ENCODE peak calls at places on chromosomes 4 and X, in nine cellular contexts. B, V, M, D, P, C, X, J and W are unnamed samples.

GRCh38 chrX:39050427-39050826 is 249.2 kb downstream of the MID1IP1 start:
- DNase-seq in B (no peak), P (no peak), M (no peak), J (no peak), C (peak), X (no peak), V (no peak), D (no peak), W (no peak)

GRCh38 chrX:154322890-154323289 is 27.3 kb downstream of the TKTL1 start:
- DNase-seq in J (no peak), M (no peak), X (no peak), P (no peak), C (no peak), V (no peak), D (no peak), B (no peak), W (no peak)

GRCh38 chrX:131728295-131729145 is 184.6 kb downstream of the OR13H1 start:
- DNase-seq in D (peak), J (peak), X (peak), B (no peak), C (no peak), M (no peak), V (peak), P (peak), W (no peak)

GRCh38 chrX:65610040-65610439 is 57.4 kb upstream of the MSN start:
- DNase-seq in X (no peak), V (peak), M (peak), C (no peak), B (no peak), P (no peak), D (no peak), J (no peak), W (no peak)

GRCh38 chr4:56821394-56822263 is at the start of gene SPINK2:
- DNase-seq in C (peak), X (no peak), V (no peak), P (no peak), J (no peak), M (no peak), D (peak), B (peak), W (peak)

GRCh38 chr4:189092596-189092995 is 848.1 kb upstream of the FRG1 start:
- DNase-seq in P (no peak), X (no peak), B (peak), D (no peak), C (no peak), V (no peak), M (peak), J (no peak), W (no peak)

GRCh38 chr4:73732759-73733431 is 7.5 kb upstream of the CXCL8 start:
- DNase-seq in M (peak), C (no peak), B (no peak), D (no peak), V (no peak), P (no peak), J (no peak), X (no peak), W (no peak)

GRCh38 chr4:82592639-82593038 is 30.9 kb upstream of the TMEM150C start:
- DNase-seq in M (no peak), D (no peak), P (no peak), J (no peak), C (no peak), X (no peak), V (no peak), B (no peak), W (no peak)

GRCh38 chr4:37876156-37876555 is 14.7 kb upstream of the TBC1D1 start:
- DNase-seq in X (no peak), D (no peak), V (no peak), P (no peak), B (no peak), J (no peak), M (no peak), C (no peak), W (no peak)

GRCh38 chr4:183011213-183011907 is 87.7 kb upstream of the WWC2 start:
- DNase-seq in D (no peak), V (no peak), X (no peak), B (no peak), M (peak), P (no peak), C (no peak), J (peak), W (no peak)

GRCh38 chr4:86441175-86441960 is 81.5 kb upstream of the MAPK10 start:
- DNase-seq in J (peak), B (no peak), D (no peak), M (peak), V (no peak), C (no peak), X (no peak), P (no peak), W (no peak)

GRCh38 chr4:128394778-128395177 is 107.2 kb upstream of the PGRMC2 start:
- DNase-seq in P (no peak), B (no peak), D (no peak), C (no peak), V (no peak), M (no peak), J (peak), X (no peak), W (no peak)

GRCh38 chr4:10403633-10404445 is 53.4 kb downstream of the ZNF518B start:
- DNase-seq in J (peak), V (peak), C (no peak), P (no peak), X (no peak), M (peak), B (peak), D (no peak), W (no peak)

GRCh38 chr4:167216783-167217182 is 17.5 kb downstream of the SPOCK3 start:
- DNase-seq in D (no peak), C (no peak), P (no peak), B (no peak), M (no peak), X (no peak), V (no peak), J (no peak), W (no peak)

GRCh38 chr4:167232805-167233522 is 1.3 kb downstream of the SPOCK3 start:
- DNase-seq in V (no peak), M (no peak), P (no peak), C (no peak), D (no peak), J (no peak), B (no peak), X (no peak), W (no peak)

GRCh38 chrX:40085086-40085551 is 12.6 kb downstream of the BCOR start:
- DNase-seq in B (no peak), P (peak), C (peak), M (peak), J (peak), X (no peak), D (no peak), V (no peak), W (peak)

GRCh38 chrX:40083979-40084359 is 13.8 kb downstream of the BCOR start:
- DNase-seq in X (no peak), C (no peak), M (no peak), J (no peak), P (no peak), B (no peak), V (no peak), D (no peak), W (no peak)

GRCh38 chrX:40085714-40086113 is 12.0 kb downstream of the BCOR start:
- DNase-seq in D (no peak), C (peak), X (no peak), M (no peak), J (no peak), P (no peak), V (no peak), B (no peak), W (no peak)

GRCh38 chrX:40083120-40083978 is 14.4 kb downstream of the BCOR start:
- DNase-seq in B (no peak), X (no peak), V (peak), M (no peak), C (peak), J (no peak), D (peak), P (no peak), W (no peak)

DNA sequence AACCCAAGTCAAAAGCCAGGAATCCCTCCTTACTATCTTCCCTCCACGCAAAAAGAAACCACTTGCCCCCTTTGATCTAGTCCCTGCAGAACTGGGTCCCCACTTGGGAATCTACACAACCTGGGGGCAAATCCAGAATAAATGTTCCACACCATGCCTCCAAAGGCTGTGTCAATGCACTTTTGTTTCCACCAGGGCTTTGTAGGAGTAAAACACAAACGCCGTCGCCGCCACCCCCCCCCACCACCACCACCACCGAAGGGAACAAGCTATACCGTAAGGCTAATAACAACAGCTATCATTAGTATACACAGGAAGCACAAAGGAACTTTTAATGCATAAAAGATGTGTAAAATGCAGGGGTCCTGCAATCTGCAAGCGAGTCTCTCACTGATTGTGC is 13.3 kb downstream of the BCOR start:
- DNase-seq in D (no peak), X (no peak), B (no peak), V (no peak), M (no peak), C (no peak), J (no peak), P (no peak), W (no peak)
- H3K4me3 ChIP-seq in D (no peak), X (no peak), B (no peak), V (no peak), M (no peak), C (no peak), J (no peak), P (no peak), W (no peak)

GRCh38 chr4:121212801-121213200 is 48.7 kb upstream of the TNIP3 start:
- DNase-seq in V (no peak), P (no peak), B (no peak), J (no peak), C (no peak), M (no peak), X (no peak), D (no peak), W (no peak)

GRCh38 chr4:121208571-121208970 is 44.5 kb upstream of the TNIP3 start:
- DNase-seq in V (no peak), J (no peak), D (no peak), C (no peak), X (no peak), M (no peak), B (no peak), P (no peak), W (no peak)

GRCh38 chr4:121213940-121214339 is 49.8 kb upstream of the TNIP3 start:
- DNase-seq in M (no peak), B (no peak), P (no peak), X (no peak), J (no peak), V (no peak), C (no peak), D (no peak), W (no peak)

DNA sequence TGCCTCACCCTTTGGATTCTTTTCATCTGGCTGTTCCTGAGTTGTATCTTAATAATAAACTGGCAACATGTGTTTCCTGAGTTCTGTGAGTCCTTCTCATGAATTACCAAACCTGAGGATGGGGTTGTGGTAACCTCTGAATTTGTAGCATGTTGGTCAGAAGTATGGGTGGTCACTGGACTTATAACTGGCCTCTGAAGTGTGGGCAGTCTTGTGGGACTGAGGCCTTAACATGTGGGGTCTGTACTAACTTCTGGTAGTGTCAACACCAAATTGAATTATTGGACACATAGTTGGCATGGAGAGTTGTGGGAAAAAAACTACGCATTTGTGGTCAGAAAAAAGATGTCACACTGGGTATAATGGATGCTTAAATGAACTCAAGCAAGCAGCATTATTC is 45.0 kb upstream of the TNIP3 start:
- DNase-seq in M (no peak), V (no peak), X (no peak), J (peak), C (no peak), P (no peak), B (no peak), D (no peak), W (no peak)
- H3K4me3 ChIP-seq in M (no peak), V (no peak), X (no peak), J (no peak), C (no peak), P (no peak), B (no peak), D (no peak), W (no peak)

DNA sequence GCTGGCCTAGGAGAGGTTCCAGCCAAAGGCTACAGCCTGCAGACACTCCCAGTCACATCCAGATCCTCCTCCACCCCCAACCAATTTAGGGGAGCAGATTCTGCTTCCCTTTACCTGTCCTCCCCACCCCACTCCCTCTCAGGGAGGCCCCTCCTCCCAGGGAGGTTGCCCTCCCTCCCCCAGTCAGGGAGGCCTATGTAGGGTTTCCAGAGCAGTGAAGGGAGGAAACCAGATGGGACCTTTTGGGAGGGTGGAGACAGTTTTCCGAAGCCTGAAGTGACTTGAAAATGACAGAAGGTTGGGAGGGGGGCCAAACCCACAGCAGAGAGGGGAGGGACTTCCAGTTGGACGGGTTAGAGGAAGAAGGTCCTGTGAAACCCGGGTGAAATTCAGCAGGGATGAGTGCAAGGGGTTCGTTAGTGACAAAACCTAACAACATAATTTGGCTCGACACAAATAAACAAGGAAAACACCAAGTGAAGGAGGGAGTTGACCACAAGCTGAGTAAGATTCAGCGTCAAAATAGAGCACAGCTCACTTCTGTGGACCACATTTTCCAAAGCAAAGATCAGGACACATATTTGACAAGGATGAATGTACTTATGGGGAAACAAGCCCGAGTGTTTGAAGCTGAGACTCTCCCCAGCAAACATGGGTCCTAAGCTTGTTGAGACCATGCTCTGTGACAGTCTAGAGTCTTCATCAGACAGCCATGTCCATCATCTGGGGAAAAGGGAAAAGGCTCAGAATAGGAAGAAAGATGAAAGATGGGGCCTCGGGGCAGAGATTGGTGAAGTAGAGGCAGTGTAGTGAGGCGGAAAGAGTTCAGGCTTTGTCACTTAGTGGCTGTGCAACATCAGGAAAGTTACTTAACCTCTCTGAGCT is 46.4 kb downstream of the PRPS1 start:
- DNase-seq in C (no peak), M (peak), V (peak), J (peak), D (peak), P (peak), X (no peak), B (peak), W (no peak)
- H3K4me3 ChIP-seq in C (no peak), M (peak), V (no peak), J (no peak), D (peak), P (no peak), X (no peak), B (peak), W (no peak)

GRCh38 chrX:12950851-12951589 is 23.9 kb upstream of the TMSB4X start:
- DNase-seq in P (no peak), V (peak), M (no peak), B (peak), J (no peak), D (peak), X (no peak), C (no peak), W (no peak)
- H3K4me3 ChIP-seq in P (no peak), V (peak), M (no peak), B (peak), J (no peak), D (no peak), X (no peak), C (no peak), W (no peak)

DNA sequence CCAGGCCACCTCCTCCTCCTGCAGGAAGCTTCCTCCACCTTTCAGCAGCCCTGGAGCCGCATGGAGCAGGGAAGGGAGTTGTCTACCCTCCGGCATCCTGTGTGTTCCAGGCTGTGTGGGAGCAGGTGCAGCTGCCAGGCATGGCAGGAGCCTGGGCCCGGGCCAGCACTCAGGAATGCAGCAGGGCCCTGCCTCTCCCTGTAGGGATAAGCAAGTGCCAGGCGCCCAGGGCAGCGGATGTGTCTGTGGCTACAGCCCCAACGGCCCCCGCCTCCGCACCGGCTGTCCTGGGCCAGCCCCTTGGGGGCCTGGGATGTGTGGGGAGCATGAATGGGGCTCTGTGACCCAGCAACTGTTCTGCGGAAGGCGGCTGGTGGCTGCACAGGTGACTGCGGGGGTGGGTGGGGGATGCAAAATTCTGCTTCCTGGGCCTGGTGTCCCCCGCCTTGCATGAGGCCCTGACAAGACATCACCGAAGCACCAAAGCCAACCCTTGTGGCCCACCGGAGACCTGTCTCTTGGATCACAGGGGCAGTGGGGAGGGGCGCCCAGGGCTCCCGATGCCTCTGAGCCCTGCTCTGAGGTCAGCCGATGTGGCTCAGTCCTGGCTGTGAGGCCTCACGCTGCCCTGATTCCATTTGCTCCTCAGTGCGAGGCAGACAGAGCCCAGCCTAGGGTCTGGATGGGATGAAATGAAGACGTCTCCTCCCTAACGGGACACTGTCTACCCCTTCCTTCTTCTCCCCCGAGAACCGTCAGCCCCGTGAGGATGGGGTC is 1.4 kb upstream of the DOK7 start:
- DNase-seq in J (peak), P (peak), M (peak), C (peak), B (no peak), V (no peak), D (peak), X (no peak), W (no peak)
- H3K4me3 ChIP-seq in J (no peak), P (no peak), M (no peak), C (no peak), B (no peak), V (no peak), D (no peak), X (no peak), W (no peak)

DNA sequence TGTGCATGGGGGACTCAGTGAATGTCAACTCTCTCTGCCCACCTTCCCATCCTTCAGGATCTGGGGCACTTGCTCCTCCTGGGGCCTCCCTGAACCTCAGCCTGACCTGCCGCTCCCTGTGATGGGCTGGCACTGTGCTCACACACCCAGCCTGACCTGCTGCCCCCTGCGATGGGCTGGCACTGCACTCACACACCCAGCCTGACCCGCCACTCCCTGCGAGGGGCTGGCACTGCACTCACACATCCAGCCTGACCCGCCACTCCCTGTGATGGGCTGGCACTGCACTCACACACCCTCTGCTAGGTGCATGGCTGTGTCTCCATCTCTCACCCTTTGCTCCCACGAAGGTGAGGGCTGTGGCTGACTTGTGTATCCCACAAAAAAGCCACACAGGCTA is 103.4 kb downstream of the ABLIM2 start:
- DNase-seq in P (no peak), X (no peak), J (no peak), C (no peak), V (no peak), B (no peak), D (no peak), M (no peak), W (no peak)
- H3K4me3 ChIP-seq in P (no peak), X (no peak), J (no peak), C (no peak), V (no peak), B (no peak), D (no peak), M (no peak), W (no peak)

DNA sequence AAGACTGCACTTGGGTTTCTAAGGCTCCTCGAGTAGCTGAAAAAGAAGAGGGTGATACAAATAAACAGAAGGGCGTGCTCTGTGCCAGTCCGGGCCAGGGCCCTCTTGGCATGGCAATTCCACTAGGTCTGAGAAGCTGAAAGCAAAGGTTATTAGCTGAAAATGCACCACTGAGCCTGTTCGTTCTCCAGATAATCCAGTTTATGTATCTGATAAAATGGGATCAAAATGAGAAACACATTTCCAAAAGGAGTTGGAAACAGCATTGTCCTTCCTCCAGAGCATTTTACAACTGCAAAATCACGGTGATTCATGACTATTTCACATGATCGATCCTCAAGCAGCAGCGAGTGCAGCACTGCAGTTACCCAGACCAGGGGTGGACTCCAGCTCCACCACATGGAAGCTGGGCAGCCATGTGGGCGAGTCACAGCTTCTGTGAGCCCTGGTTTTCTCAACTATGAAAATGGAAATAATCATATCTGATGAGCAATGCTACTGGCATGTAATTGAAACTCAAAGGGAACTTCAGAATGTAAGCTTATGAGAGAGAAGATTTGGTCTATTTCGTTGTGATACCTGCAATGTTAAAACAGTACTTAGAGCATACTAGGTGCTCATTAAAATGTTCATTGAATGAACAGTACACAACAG is 78.7 kb upstream of the MSX1 start:
- DNase-seq in C (no peak), P (no peak), J (peak), D (no peak), B (no peak), V (no peak), X (peak), M (peak), W (no peak)
- H3K4me3 ChIP-seq in C (no peak), P (no peak), J (no peak), D (no peak), B (no peak), V (no peak), X (no peak), M (no peak), W (no peak)

GRCh38 chr4:143186202-143186601 is 1.5 kb downstream of the USP38 start:
- DNase-seq in V (no peak), C (no peak), D (no peak), P (no peak), B (no peak), M (peak), J (peak), X (no peak), W (no peak)

GRCh38 chr4:143185253-143186107 is 763 bp downstream of the USP38 start:
- DNase-seq in C (no peak), M (peak), D (no peak), J (peak), B (peak), V (no peak), P (peak), X (no peak), W (peak)

GRCh38 chr4:143184217-143184502 is 557 bp upstream of the USP38 start:
- DNase-seq in D (no peak), X (no peak), J (no peak), M (no peak), C (no peak), P (no peak), B (peak), V (no peak), W (no peak)

GRCh38 chr4:143184503-143185252 is at the start of gene USP38:
- DNase-seq in X (peak), V (peak), D (peak), P (peak), B (peak), M (peak), C (peak), J (peak), W (peak)

GRCh38 chr4:143183513-143184216 is 1.1 kb upstream of the USP38 start:
- DNase-seq in J (no peak), B (no peak), P (no peak), C (no peak), D (no peak), M (no peak), V (peak), X (no peak), W (no peak)
- H3K4me3 ChIP-seq in J (peak), B (peak), P (no peak), C (peak), D (peak), M (peak), V (peak), X (peak), W (peak)